ENCODE peak calls at places on chromosomes 16 and 17, in four cellular contexts. One of them, this sample, is unnamed. For H3K27me3, the result is how much of the 10 kb centered on the place peaks cover.

GRCh38 chr16:15899538-15900100 is 11.2 kb upstream of the CEP20 start:
- DNase-seq in AG04450: peak
- DNase-seq in naive thymus-derived CD4-positive, alpha-beta T cell: no peak
- DNase-seq in pancreas: peak
- DNase-seq in this sample: peak

GRCh38 chr17:54180919-54181318 is 358.2 kb downstream of the KIF2B start:
- DNase-seq in AG04450: no peak
- DNase-seq in naive thymus-derived CD4-positive, alpha-beta T cell: no peak
- DNase-seq in pancreas: no peak
- DNase-seq in this sample: no peak

GRCh38 chr17:77783991-77784820 is 174.3 kb upstream of the TNRC6C start:
- DNase-seq in AG04450: no peak
- DNase-seq in naive thymus-derived CD4-positive, alpha-beta T cell: peak
- DNase-seq in pancreas: no peak
- DNase-seq in this sample: no peak

GRCh38 chr16:48182979-48183537 is 27.3 kb upstream of the ABCC12 start:
- DNase-seq in AG04450: no peak
- DNase-seq in naive thymus-derived CD4-positive, alpha-beta T cell: no peak
- DNase-seq in pancreas: no peak
- DNase-seq in this sample: no peak

GRCh38 chr17:55672585-55673501 is 49.8 kb downstream of the TMEM100 start:
- DNase-seq in AG04450: no peak
- DNase-seq in naive thymus-derived CD4-positive, alpha-beta T cell: no peak
- DNase-seq in pancreas: no peak
- DNase-seq in this sample: peak

GRCh38 chr17:82657926-82658325 is 9.7 kb upstream of the WDR45B start:
- DNase-seq in AG04450: no peak
- DNase-seq in naive thymus-derived CD4-positive, alpha-beta T cell: no peak
- DNase-seq in pancreas: no peak
- DNase-seq in this sample: no peak

GRCh38 chr17:2904135-2904534 is 107.9 kb downstream of the RAP1GAP2 start:
- DNase-seq in AG04450: no peak
- DNase-seq in naive thymus-derived CD4-positive, alpha-beta T cell: no peak
- DNase-seq in pancreas: peak
- DNase-seq in this sample: peak

GRCh38 chr16:12998376-12999085 is 97.1 kb downstream of the SHISA9 start:
- DNase-seq in AG04450: no peak
- DNase-seq in naive thymus-derived CD4-positive, alpha-beta T cell: no peak
- DNase-seq in pancreas: no peak
- DNase-seq in this sample: no peak

GRCh38 chr17:74212262-74212912 is 984 bp upstream of the TTYH2 start:
- DNase-seq in AG04450: no peak
- DNase-seq in naive thymus-derived CD4-positive, alpha-beta T cell: no peak
- DNase-seq in pancreas: peak
- DNase-seq in this sample: no peak

GRCh38 chr16:28475221-28475620 is 3.1 kb upstream of the NPIPB7 start:
- DNase-seq in AG04450: no peak
- DNase-seq in naive thymus-derived CD4-positive, alpha-beta T cell: no peak
- DNase-seq in pancreas: no peak
- DNase-seq in this sample: no peak

GRCh38 chr17:8807070-8807550 is 7.9 kb upstream of the MFSD6L start:
- DNase-seq in AG04450: no peak
- DNase-seq in naive thymus-derived CD4-positive, alpha-beta T cell: no peak
- DNase-seq in pancreas: no peak
- DNase-seq in this sample: no peak

GRCh38 chr17:40833882-40834281 is 11.5 kb upstream of the KRT10 start:
- DNase-seq in AG04450: no peak
- DNase-seq in naive thymus-derived CD4-positive, alpha-beta T cell: no peak
- DNase-seq in pancreas: no peak
- DNase-seq in this sample: no peak

GRCh38 chr17:40827746-40828453 is 5.5 kb upstream of the KRT10 start:
- DNase-seq in AG04450: no peak
- DNase-seq in naive thymus-derived CD4-positive, alpha-beta T cell: no peak
- DNase-seq in pancreas: no peak
- DNase-seq in this sample: peak

GRCh38 chr17:40828454-40829039 is 6.1 kb upstream of the KRT10 start:
- DNase-seq in AG04450: no peak
- DNase-seq in naive thymus-derived CD4-positive, alpha-beta T cell: no peak
- DNase-seq in pancreas: no peak
- DNase-seq in this sample: no peak

GRCh38 chr17:40832840-40833239 is 10.4 kb upstream of the KRT10 start:
- DNase-seq in AG04450: no peak
- DNase-seq in naive thymus-derived CD4-positive, alpha-beta T cell: no peak
- DNase-seq in pancreas: no peak
- DNase-seq in this sample: no peak

DNA sequence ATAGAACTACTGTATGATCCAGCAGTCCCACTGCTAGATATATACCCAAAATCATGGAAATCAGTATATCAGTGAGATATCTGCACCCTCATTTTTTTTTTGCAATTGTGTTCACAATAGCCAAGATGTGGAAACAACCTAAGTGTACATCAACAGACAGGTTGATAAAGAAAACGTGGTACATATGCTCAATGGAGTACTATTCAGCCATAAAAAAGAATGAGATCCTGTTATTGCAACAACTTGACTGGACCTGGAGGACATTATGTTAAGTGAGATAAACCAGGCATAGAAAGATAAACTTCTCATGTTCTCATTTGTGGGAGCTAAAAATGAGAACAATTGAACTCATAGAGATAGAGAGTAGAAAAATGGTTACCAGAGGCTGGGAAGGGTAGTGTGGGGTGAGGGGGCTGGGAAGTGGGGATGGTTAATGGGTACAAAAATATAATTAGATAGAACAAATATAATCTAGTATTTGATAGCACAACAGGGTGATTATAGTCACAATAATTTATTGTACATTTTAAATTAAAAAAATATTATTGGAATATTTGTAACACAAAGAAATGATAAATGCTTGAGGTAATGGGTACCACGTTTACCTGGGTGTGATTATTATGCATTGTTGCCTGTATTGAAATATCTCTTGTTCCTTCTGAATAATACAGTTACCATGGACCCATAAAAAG is 7.8 kb upstream of the KRT10 start:
- DNase-seq in AG04450: no peak
- DNase-seq in naive thymus-derived CD4-positive, alpha-beta T cell: no peak
- DNase-seq in pancreas: no peak
- DNase-seq in this sample: no peak
- H3K27me3 ChIP-seq in AG04450: under half
- H3K27me3 ChIP-seq in naive thymus-derived CD4-positive, alpha-beta T cell: under half
- H3K27me3 ChIP-seq in pancreas: under half
- H3K27me3 ChIP-seq in this sample: under half

GRCh38 chr16:2852003-2852730 is 5.8 kb downstream of the PRSS22 start:
- DNase-seq in AG04450: no peak
- DNase-seq in naive thymus-derived CD4-positive, alpha-beta T cell: no peak
- DNase-seq in pancreas: no peak
- DNase-seq in this sample: no peak
- H3K27me3 ChIP-seq in AG04450: under half
- H3K27me3 ChIP-seq in naive thymus-derived CD4-positive, alpha-beta T cell: under half
- H3K27me3 ChIP-seq in pancreas: under half
- H3K27me3 ChIP-seq in this sample: under half

GRCh38 chr16:86647561-86647960 is 69.2 kb downstream of the FOXL1 start:
- DNase-seq in AG04450: no peak
- DNase-seq in naive thymus-derived CD4-positive, alpha-beta T cell: no peak
- DNase-seq in pancreas: no peak
- DNase-seq in this sample: no peak
- H3K27me3 ChIP-seq in AG04450: under half
- H3K27me3 ChIP-seq in naive thymus-derived CD4-positive, alpha-beta T cell: under half
- H3K27me3 ChIP-seq in pancreas: under half
- H3K27me3 ChIP-seq in this sample: under half

GRCh38 chr16:3188675-3188924 is 596 bp downstream of the OR1F1 start:
- DNase-seq in AG04450: no peak
- DNase-seq in naive thymus-derived CD4-positive, alpha-beta T cell: no peak
- DNase-seq in pancreas: no peak
- DNase-seq in this sample: no peak

GRCh38 chr16:3188925-3189825 is 1.2 kb downstream of the OR1F1 start:
- DNase-seq in AG04450: no peak
- DNase-seq in naive thymus-derived CD4-positive, alpha-beta T cell: peak
- DNase-seq in pancreas: no peak
- DNase-seq in this sample: peak

GRCh38 chr16:3189869-3190268 is 1.9 kb downstream of the OR1F1 start:
- DNase-seq in AG04450: no peak
- DNase-seq in naive thymus-derived CD4-positive, alpha-beta T cell: no peak
- DNase-seq in pancreas: no peak
- DNase-seq in this sample: no peak

GRCh38 chr16:3186946-3187690 is 886 bp upstream of the OR1F1 start:
- DNase-seq in AG04450: no peak
- DNase-seq in naive thymus-derived CD4-positive, alpha-beta T cell: no peak
- DNase-seq in pancreas: no peak
- DNase-seq in this sample: no peak

DNA sequence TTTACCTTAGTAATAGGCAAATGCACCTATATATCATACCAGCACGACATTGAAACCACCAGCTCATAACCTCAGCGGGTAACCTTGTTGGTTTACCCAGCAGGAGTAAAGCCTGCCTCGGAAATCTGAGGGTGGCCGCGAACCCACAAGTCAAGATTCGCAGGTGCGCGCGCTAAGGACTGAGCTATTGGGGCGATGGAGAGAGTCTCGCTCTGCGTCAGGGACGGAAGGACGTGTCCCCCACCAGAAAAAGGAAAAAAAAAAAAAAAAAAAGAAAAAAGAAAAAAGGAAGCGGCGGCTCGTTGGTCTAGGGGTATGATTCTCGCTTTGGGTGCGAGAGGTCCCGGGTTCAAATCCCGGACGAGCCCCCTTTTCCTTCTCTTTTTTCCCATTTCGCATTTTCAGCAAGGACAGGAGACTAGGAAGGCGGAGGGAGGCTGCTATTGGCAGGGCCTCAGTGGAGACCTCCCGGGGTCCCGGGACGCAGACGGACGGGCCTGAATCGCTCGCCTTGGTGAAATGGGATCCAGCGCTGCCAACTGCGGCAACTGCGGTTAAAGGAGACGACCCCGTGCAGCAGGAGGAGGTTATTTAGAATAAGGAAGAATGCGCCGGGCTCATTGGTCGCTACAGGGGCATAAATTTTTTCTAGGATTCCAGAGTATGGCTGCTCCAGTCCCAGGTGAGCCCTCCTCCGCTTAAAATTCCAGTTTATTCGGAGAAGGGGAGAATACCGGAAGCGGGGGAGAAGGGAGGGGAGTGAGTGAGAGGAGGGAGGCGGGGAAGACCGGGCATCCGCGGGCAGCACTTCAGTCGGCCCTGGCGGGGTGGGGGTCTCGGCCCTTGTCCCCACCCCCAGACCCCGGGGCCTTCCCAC is at the start of gene OR1F1:
- DNase-seq in AG04450: no peak
- DNase-seq in naive thymus-derived CD4-positive, alpha-beta T cell: peak
- DNase-seq in pancreas: no peak
- DNase-seq in this sample: peak
- H3K27me3 ChIP-seq in AG04450: under half
- H3K27me3 ChIP-seq in naive thymus-derived CD4-positive, alpha-beta T cell: under half
- H3K27me3 ChIP-seq in pancreas: under half
- H3K27me3 ChIP-seq in this sample: half or more

GRCh38 chr17:38567350-38567749 is 38.4 kb downstream of the SRCIN1 start:
- DNase-seq in AG04450: no peak
- DNase-seq in naive thymus-derived CD4-positive, alpha-beta T cell: no peak
- DNase-seq in pancreas: no peak
- DNase-seq in this sample: no peak
- H3K27me3 ChIP-seq in AG04450: half or more
- H3K27me3 ChIP-seq in naive thymus-derived CD4-positive, alpha-beta T cell: under half
- H3K27me3 ChIP-seq in pancreas: under half
- H3K27me3 ChIP-seq in this sample: half or more

DNA sequence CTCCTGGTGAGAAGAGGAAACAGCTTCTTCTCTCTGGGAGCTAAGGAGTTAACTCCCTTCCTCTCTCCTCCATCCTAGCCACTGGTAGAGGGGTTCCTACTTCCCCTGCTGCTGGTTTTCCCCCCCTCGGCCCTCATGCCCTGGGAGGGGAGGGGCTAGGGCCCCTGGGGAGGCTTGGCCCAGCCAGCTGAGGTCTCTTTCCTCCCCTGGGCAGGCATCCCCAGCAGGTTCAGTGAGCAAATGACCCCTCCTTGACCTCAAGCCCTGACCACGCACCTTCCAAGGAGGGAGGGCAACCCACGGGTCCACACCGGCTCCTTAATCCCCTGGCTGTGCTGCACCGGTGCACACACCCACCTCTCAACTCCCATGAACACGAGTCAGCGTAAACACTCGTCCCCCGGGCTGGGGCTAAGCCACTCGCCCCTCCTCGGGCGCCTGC is 33.9 kb downstream of the SRCIN1 start:
- DNase-seq in AG04450: no peak
- DNase-seq in naive thymus-derived CD4-positive, alpha-beta T cell: no peak
- DNase-seq in pancreas: no peak
- DNase-seq in this sample: no peak
- H3K27me3 ChIP-seq in AG04450: half or more
- H3K27me3 ChIP-seq in naive thymus-derived CD4-positive, alpha-beta T cell: under half
- H3K27me3 ChIP-seq in pancreas: under half
- H3K27me3 ChIP-seq in this sample: half or more

GRCh38 chr16:75319513-75320401 is 68.3 kb upstream of the BCAR1 start:
- DNase-seq in AG04450: peak
- DNase-seq in naive thymus-derived CD4-positive, alpha-beta T cell: peak
- DNase-seq in pancreas: no peak
- DNase-seq in this sample: peak
- H3K27me3 ChIP-seq in AG04450: under half
- H3K27me3 ChIP-seq in naive thymus-derived CD4-positive, alpha-beta T cell: under half
- H3K27me3 ChIP-seq in pancreas: under half
- H3K27me3 ChIP-seq in this sample: under half